ENCODE peak calls at places on chromosomes 4 and X, in five cellular contexts. P is AML-193; S is kidney glomerular epithelial cell; B is CD8-positive, alpha-beta T cell; G is caudate nucleus. O is an unnamed sample.

GRCh38 chr4:152458801-152459302 is 77.0 kb downstream of the FBXW7 start:
- DNase-seq in P (peak), S (no peak), B (no peak), G (no peak), O (no peak)

GRCh38 chr4:53235547-53235946 is 130.3 kb downstream of the SCFD2 start:
- DNase-seq in P (no peak), S (no peak), B (no peak), G (no peak), O (no peak)

GRCh38 chr4:145230726-145231125 is 50.3 kb upstream of the OTUD4 start:
- DNase-seq in P (no peak), S (no peak), B (no peak), G (no peak), O (no peak)

GRCh38 chr4:7539659-7540058 is 104.9 kb upstream of the PSAPL1 start:
- DNase-seq in P (no peak), S (no peak), B (peak), G (no peak), O (no peak)

GRCh38 chr4:7393491-7394183 is 41.1 kb downstream of the PSAPL1 start:
- DNase-seq in P (no peak), S (no peak), B (no peak), G (no peak), O (no peak)

GRCh38 chr4:13481569-13481968 is 2.6 kb downstream of the RAB28 start:
- DNase-seq in P (peak), S (peak), B (no peak), G (no peak), O (no peak)

GRCh38 chr4:80265571-80266266 is 745 bp upstream of the FGF5 start:
- DNase-seq in P (no peak), S (peak), B (no peak), G (no peak), O (no peak)

GRCh38 chrX:18146954-18147353 is 73.7 kb downstream of the BEND2 start:
- DNase-seq in P (no peak), S (peak), B (no peak), G (no peak), O (no peak)

GRCh38 chrX:118742176-118742575 is 14.8 kb downstream of the IL13RA1 start:
- DNase-seq in P (no peak), S (no peak), B (no peak), G (no peak), O (no peak)

GRCh38 chr4:158739600-158739999 is 16.4 kb upstream of the PPID start:
- DNase-seq in P (no peak), S (no peak), B (no peak), G (no peak), O (no peak)

GRCh38 chr4:104487105-104487504 is 7.6 kb downstream of the CXXC4 start:
- DNase-seq in P (no peak), S (no peak), B (no peak), G (no peak), O (no peak)

GRCh38 chrX:83630662-83631061 is 122.6 kb downstream of the POU3F4 start:
- DNase-seq in P (no peak), S (no peak), B (no peak), G (no peak), O (no peak)

GRCh38 chrX:154748712-154749339 is 2.1 kb downstream of the GAB3 start:
- DNase-seq in P (peak), S (no peak), B (peak), G (no peak), O (no peak)

GRCh38 chrX:16852617-16853179 is 17.5 kb downstream of the RBBP7 start:
- DNase-seq in P (no peak), S (no peak), B (no peak), G (no peak), O (no peak)

GRCh38 chrX:38285649-38286048 is 41.7 kb downstream of the RPGR start:
- DNase-seq in P (no peak), S (no peak), B (no peak), G (no peak), O (no peak)

GRCh38 chr4:41256740-41257256 is at the start of gene UCHL1:
- DNase-seq in P (no peak), S (peak), B (no peak), G (no peak), O (peak)

GRCh38 chr4:108030332-108030731 is 40.6 kb downstream of the HADH start:
- DNase-seq in P (peak), S (peak), B (peak), G (no peak), O (no peak)

GRCh38 chr4:158856852-158857251 is 88.0 kb downstream of the FNIP2 start:
- DNase-seq in P (peak), S (peak), B (no peak), G (no peak), O (peak)